ENCODE peak calls at places on chromosome 5, in eight cellular contexts. U, V, E, Q, Z, C, J and B are unnamed samples. For H3K36me3, the result is how much of the 10 kb centered on the place peaks cover.

GRCh38 chr5:115098041-115098702 is 71.5 kb downstream of the TRIM36 start:
- DNase-seq in U (no peak), V (peak), E (peak), Q (peak), Z (no peak), C (no peak), J (peak), B (peak)

GRCh38 chr5:164498393-164498792 is 993.0 kb downstream of the MAT2B start:
- DNase-seq in U (no peak), V (no peak), E (no peak), Q (no peak), Z (no peak), C (no peak), J (no peak), B (no peak)

GRCh38 chr5:121967187-121967586 is 5.4 kb downstream of the SRFBP1 start:
- DNase-seq in U (no peak), V (no peak), E (no peak), Q (no peak), Z (no peak), C (no peak), J (peak), B (no peak)

GRCh38 chr5:150175536-150175935 is 9.0 kb downstream of the CDX1 start:
- DNase-seq in U (no peak), V (peak), E (no peak), Q (no peak), Z (no peak), C (no peak), J (peak), B (peak)

GRCh38 chr5:31033295-31033694 is 160.2 kb upstream of the CDH6 start:
- DNase-seq in U (no peak), V (no peak), E (no peak), Q (no peak), Z (no peak), C (no peak), J (no peak), B (no peak)

GRCh38 chr5:146751781-146752401 is 126.7 kb downstream of the PPP2R2B start:
- DNase-seq in U (peak), V (no peak), E (no peak), Q (no peak), Z (no peak), C (no peak), J (no peak), B (no peak)

GRCh38 chr5:54404568-54404967 is 50.9 kb upstream of the HSPB3 start:
- DNase-seq in U (no peak), V (no peak), E (no peak), Q (no peak), Z (no peak), C (no peak), J (no peak), B (no peak)

GRCh38 chr5:175517824-175518450 is 39.6 kb downstream of the SFXN1 start:
- DNase-seq in U (no peak), V (no peak), E (no peak), Q (no peak), Z (no peak), C (no peak), J (peak), B (no peak)

GRCh38 chr5:172110921-172111873 is 76.8 kb downstream of the STK10 start:
- DNase-seq in U (peak), V (no peak), E (no peak), Q (peak), Z (no peak), C (peak), J (peak), B (peak)

GRCh38 chr5:1383344-1383743 is 38.4 kb upstream of the CLPTM1L start:
- DNase-seq in U (no peak), V (no peak), E (no peak), Q (no peak), Z (no peak), C (no peak), J (no peak), B (no peak)

GRCh38 chr5:38978036-38978435 is 96.2 kb downstream of the RICTOR start:
- DNase-seq in U (no peak), V (no peak), E (no peak), Q (no peak), Z (no peak), C (no peak), J (no peak), B (no peak)

GRCh38 chr5:12672141-12672540 is 767.9 kb upstream of the CTNND2 start:
- DNase-seq in U (no peak), V (no peak), E (no peak), Q (no peak), Z (no peak), C (no peak), J (peak), B (no peak)

GRCh38 chr5:166625210-166625865 is 1666.1 kb upstream of the WWC1 start:
- DNase-seq in U (no peak), V (no peak), E (no peak), Q (no peak), Z (no peak), C (no peak), J (no peak), B (no peak)

GRCh38 chr5:122846051-122846567 is 696 bp downstream of the SNX24 start:
- DNase-seq in U (no peak), V (no peak), E (no peak), Q (no peak), Z (no peak), C (no peak), J (peak), B (no peak)

GRCh38 chr5:176737001-176737745 is 73.2 kb upstream of the UNC5A start:
- DNase-seq in U (peak), V (no peak), E (no peak), Q (no peak), Z (peak), C (peak), J (no peak), B (peak)

GRCh38 chr5:74166064-74166463 is 474.5 kb downstream of the ENC1 start:
- DNase-seq in U (no peak), V (no peak), E (no peak), Q (no peak), Z (no peak), C (no peak), J (no peak), B (no peak)

GRCh38 chr5:37839441-37840035 is 303 bp downstream of the GDNF start:
- DNase-seq in U (no peak), V (peak), E (no peak), Q (no peak), Z (no peak), C (peak), J (peak), B (peak)

GRCh38 chr5:159051431-159052281 is 48.1 kb downstream of the EBF1 start:
- DNase-seq in U (peak), V (no peak), E (peak), Q (peak), Z (no peak), C (peak), J (peak), B (peak)

GRCh38 chr5:59522201-59522831 is 371.2 kb downstream of the PDE4D start:
- DNase-seq in U (no peak), V (no peak), E (no peak), Q (no peak), Z (no peak), C (no peak), J (peak), B (no peak)

GRCh38 chr5:2914022-2914661 is 162.7 kb upstream of the IRX2 start:
- DNase-seq in U (no peak), V (no peak), E (no peak), Q (no peak), Z (no peak), C (no peak), J (no peak), B (no peak)

GRCh38 chr5:68354315-68354714 is 138.8 kb downstream of the PIK3R1 start:
- DNase-seq in U (no peak), V (no peak), E (no peak), Q (no peak), Z (no peak), C (no peak), J (no peak), B (no peak)

GRCh38 chr5:136066705-136067271 is 38.0 kb downstream of the TGFBI start:
- DNase-seq in U (no peak), V (peak), E (no peak), Q (no peak), Z (no peak), C (no peak), J (no peak), B (peak)

GRCh38 chr5:159178978-159179377 is 30.4 kb downstream of the RNF145 start:
- DNase-seq in U (no peak), V (no peak), E (no peak), Q (no peak), Z (no peak), C (no peak), J (peak), B (no peak)

GRCh38 chr5:135534609-135535419 is 950 bp downstream of the NEUROG1 start:
- DNase-seq in U (no peak), V (no peak), E (no peak), Q (no peak), Z (peak), C (no peak), J (no peak), B (peak)

GRCh38 chr5:458547-459353 is 15.8 kb downstream of the EXOC3 start:
- DNase-seq in U (no peak), V (peak), E (peak), Q (no peak), Z (peak), C (peak), J (peak), B (no peak)

GRCh38 chr5:162240734-162241133 is 173.2 kb downstream of the GABRG2 start:
- DNase-seq in U (no peak), V (no peak), E (no peak), Q (no peak), Z (no peak), C (no peak), J (no peak), B (no peak)

GRCh38 chr5:1910081-1910760 is 27.5 kb upstream of the IRX4 start:
- DNase-seq in U (no peak), V (no peak), E (no peak), Q (no peak), Z (peak), C (no peak), J (no peak), B (peak)

GRCh38 chr5:14777932-14778788 is 93.4 kb downstream of the ANKH start:
- DNase-seq in U (no peak), V (no peak), E (no peak), Q (no peak), Z (no peak), C (no peak), J (no peak), B (no peak)

GRCh38 chr5:52811067-52811749 is 23.5 kb downstream of the ITGA1 start:
- DNase-seq in U (no peak), V (no peak), E (no peak), Q (no peak), Z (no peak), C (no peak), J (peak), B (no peak)

GRCh38 chr5:35066260-35066795 is 18.6 kb upstream of the AGXT2 start:
- DNase-seq in U (no peak), V (no peak), E (no peak), Q (no peak), Z (no peak), C (no peak), J (no peak), B (no peak)

DNA sequence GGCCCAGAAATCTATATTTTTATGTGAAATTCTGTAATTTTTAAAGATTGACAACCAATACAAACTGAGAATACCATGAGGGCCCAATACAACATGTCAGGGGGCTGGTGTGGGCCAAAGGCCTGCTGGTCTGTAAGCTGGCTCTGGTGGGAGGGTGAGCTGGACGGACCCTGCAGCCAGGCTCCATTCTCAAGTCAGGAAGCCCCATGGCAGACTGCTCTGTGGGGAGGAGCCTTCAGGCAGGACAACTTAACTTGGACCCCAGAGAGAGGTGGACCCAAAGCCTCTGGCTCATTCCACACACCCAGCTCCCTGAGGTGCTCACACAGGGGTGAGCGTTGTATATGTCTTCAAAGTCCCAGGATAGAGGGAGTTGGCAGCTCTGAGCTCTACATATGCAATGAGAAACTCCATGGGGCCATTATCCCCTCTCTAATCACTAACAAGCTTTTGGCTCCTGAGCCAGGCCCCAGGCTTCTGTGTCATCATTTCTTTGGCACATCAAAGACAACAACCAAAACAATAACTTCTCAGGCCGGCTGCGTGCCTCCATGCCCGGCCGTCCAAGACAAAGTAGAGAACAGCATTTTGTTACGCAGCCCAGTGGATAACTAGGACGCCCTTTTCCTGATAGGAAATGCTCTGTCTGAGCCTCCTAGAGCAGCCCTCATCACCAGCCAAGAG is 6.4 kb downstream of the SEPTIN8 start:
- DNase-seq in U (no peak), V (no peak), E (no peak), Q (no peak), Z (peak), C (no peak), J (no peak), B (no peak)
- H3K36me3 ChIP-seq in U (under half), V (under half), E (under half), Q (under half), Z (under half), C (under half), J (under half), B (under half)

GRCh38 chr5:140115186-140115500 is 1.2 kb downstream of the PURA start:
- DNase-seq in U (no peak), V (no peak), E (no peak), Q (no peak), Z (no peak), C (no peak), J (no peak), B (no peak)

GRCh38 chr5:140118294-140118936 is 4.5 kb downstream of the PURA start:
- DNase-seq in U (no peak), V (no peak), E (no peak), Q (no peak), Z (no peak), C (no peak), J (peak), B (no peak)

GRCh38 chr5:140117523-140117922 is 3.6 kb downstream of the PURA start:
- DNase-seq in U (no peak), V (no peak), E (no peak), Q (no peak), Z (no peak), C (no peak), J (no peak), B (no peak)

GRCh38 chr5:140114341-140115185 is 654 bp downstream of the PURA start:
- DNase-seq in U (peak), V (peak), E (peak), Q (peak), Z (peak), C (peak), J (peak), B (peak)

DNA sequence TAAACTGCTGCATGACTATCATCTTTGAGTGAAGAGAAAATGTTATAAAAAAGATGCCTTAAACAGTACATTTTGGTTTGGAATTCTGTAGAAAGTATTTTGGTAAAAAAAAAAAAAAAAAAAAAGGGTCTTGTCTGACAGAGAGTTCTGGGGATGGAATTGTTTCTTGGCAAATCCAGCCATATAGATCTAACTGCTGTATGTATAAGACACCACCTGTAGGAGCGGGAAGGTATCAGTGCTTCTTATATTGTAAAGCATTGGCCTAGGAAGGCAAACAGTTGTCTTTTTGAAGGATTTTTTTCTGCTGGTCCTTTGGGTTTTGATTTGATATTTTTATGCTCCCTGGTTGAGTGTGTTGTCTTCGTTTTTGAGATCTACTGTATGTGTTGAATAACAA is 2.8 kb downstream of the PURA start:
- DNase-seq in U (no peak), V (no peak), E (no peak), Q (no peak), Z (no peak), C (no peak), J (peak), B (no peak)
- TF ChIP-seq CTCF in U (no peak), V (peak), E (no peak), Q (no peak), Z (peak), C (no peak), J (peak), B (peak)

GRCh38 chr5:143329843-143330242 is 73.6 kb downstream of the NR3C1 start:
- DNase-seq in U (no peak), V (no peak), E (no peak), Q (no peak), Z (no peak), C (no peak), J (no peak), B (no peak)
- H3K36me3 ChIP-seq in U (under half), V (under half), E (under half), Q (under half), Z (under half), C (under half), J (under half), B (under half)

GRCh38 chr5:168916266-168916665 is 337.1 kb upstream of the PANK3 start:
- DNase-seq in U (no peak), V (peak), E (peak), Q (peak), Z (no peak), C (peak), J (no peak), B (peak)
- TF ChIP-seq CTCF in U (no peak), V (no peak), E (no peak), Q (no peak), Z (no peak), C (no peak), J (no peak), B (no peak)